ENCODE peak calls at places on chromosomes 13 and 19, in nine cellular contexts. F, H, R, Z, T, Y, W, J and U are unnamed samples.

GRCh38 chr13:49731766-49732165 is 40.5 kb upstream of the EBPL start:
- DNase-seq in T (no peak), Z (no peak), Y (no peak), H (no peak), J (no peak), W (peak), F (no peak), R (no peak), U (no peak)

GRCh38 chr19:52992109-52993004 is 21.4 kb upstream of the ERVV-1 start:
- DNase-seq in F (peak), Y (no peak), T (no peak), J (no peak), Z (peak), H (no peak), W (peak), R (peak), U (peak)

GRCh38 chr13:26656919-26657318 is 99.4 kb downstream of the WASF3 start:
- DNase-seq in W (no peak), F (no peak), Z (no peak), J (no peak), Y (no peak), R (no peak), T (no peak), H (no peak), U (no peak)

GRCh38 chr13:76016799-76017198 is 380.7 kb downstream of the LMO7 start:
- DNase-seq in H (no peak), Y (no peak), J (no peak), W (peak), T (no peak), R (no peak), F (peak), Z (peak), U (peak)

GRCh38 chr13:30103161-30103858 is 204.0 kb downstream of the KATNAL1 start:
- DNase-seq in R (no peak), Y (no peak), F (no peak), T (no peak), H (no peak), Z (no peak), W (peak), J (no peak), U (no peak)

GRCh38 chr13:74114202-74114601 is 20.0 kb downstream of the KLF12 start:
- DNase-seq in W (peak), R (no peak), Y (no peak), T (no peak), J (no peak), F (no peak), H (no peak), Z (no peak), U (no peak)

GRCh38 chr13:30702006-30702405 is 33.3 kb upstream of the ALOX5AP start:
- DNase-seq in Y (no peak), H (no peak), T (no peak), J (no peak), Z (no peak), W (no peak), F (no peak), R (no peak), U (no peak)

GRCh38 chr19:9065457-9066014 is 21.3 kb upstream of the OR1M1 start:
- DNase-seq in J (no peak), F (no peak), Z (no peak), T (no peak), R (no peak), Y (no peak), H (no peak), W (no peak), U (no peak)

GRCh38 chr19:48963371-48964204 is 1.5 kb upstream of the FTL start:
- DNase-seq in R (peak), H (peak), F (peak), Y (peak), T (peak), W (peak), J (no peak), Z (peak), U (peak)

GRCh38 chr19:18775586-18776287 is 15.4 kb downstream of the COMP start:
- DNase-seq in Z (no peak), W (peak), R (no peak), Y (no peak), H (no peak), F (no peak), T (no peak), J (no peak), U (no peak)

GRCh38 chr19:44684892-44685847 is 13.8 kb upstream of the CEACAM16 start:
- DNase-seq in Y (no peak), Z (peak), F (peak), W (peak), T (no peak), R (peak), J (no peak), H (no peak), U (peak)

GRCh38 chr13:73254827-73255226 is 196.0 kb downstream of the KLF5 start:
- DNase-seq in Z (no peak), J (no peak), H (no peak), R (no peak), Y (no peak), T (no peak), F (no peak), W (peak), U (no peak)

GRCh38 chr13:54637377-54637776 is 1608.8 kb downstream of the OLFM4 start:
- DNase-seq in Y (no peak), F (no peak), T (no peak), W (no peak), H (no peak), J (no peak), Z (no peak), R (no peak), U (peak)

GRCh38 chr19:6065685-6066365 is 44.5 kb downstream of the RFX2 start:
- DNase-seq in R (peak), J (peak), Z (peak), T (peak), Y (no peak), F (peak), H (peak), W (no peak), U (peak)

GRCh38 chr13:98548230-98548629 is 28.7 kb downstream of the STK24 start:
- DNase-seq in W (peak), H (no peak), R (no peak), T (no peak), Z (no peak), F (no peak), Y (no peak), J (no peak), U (no peak)

GRCh38 chr13:28339419-28339818 is 155.5 kb downstream of the FLT1 start:
- DNase-seq in T (no peak), Z (no peak), W (peak), R (no peak), Y (no peak), F (no peak), J (no peak), H (no peak), U (no peak)

GRCh38 chr19:43469160-43469480 is 3.7 kb upstream of the LYPD3 start:
- DNase-seq in R (no peak), T (no peak), J (no peak), F (no peak), H (no peak), Z (no peak), Y (no peak), W (no peak), U (no peak)

GRCh38 chr19:6233827-6234511 is 45.8 kb downstream of the MLLT1 start:
- DNase-seq in Y (no peak), T (no peak), R (peak), H (no peak), W (no peak), J (no peak), Z (no peak), F (no peak), U (no peak)

GRCh38 chr13:107205318-107206112 is 637.6 kb upstream of the ARGLU1 start:
- DNase-seq in W (peak), T (peak), F (peak), Y (peak), R (peak), H (peak), J (peak), Z (peak), U (peak)

GRCh38 chr19:41219924-41220567 is 1.0 kb downstream of the AXL start:
- DNase-seq in R (peak), F (peak), Z (no peak), H (no peak), W (peak), J (no peak), Y (no peak), T (no peak), U (peak)

GRCh38 chr13:33793726-33794125 is 24.2 kb upstream of the RFC3 start:
- DNase-seq in Y (no peak), W (no peak), R (no peak), F (no peak), H (no peak), Z (no peak), J (no peak), T (no peak), U (no peak)

GRCh38 chr19:33767898-33768413 is 28.7 kb upstream of the KCTD15 start:
- DNase-seq in W (no peak), J (no peak), H (no peak), R (no peak), Y (peak), T (no peak), F (no peak), Z (peak), U (peak)

GRCh38 chr13:45512148-45512498 is 47.4 kb downstream of the COG3 start:
- DNase-seq in Y (no peak), Z (no peak), W (no peak), R (no peak), T (no peak), F (no peak), H (no peak), J (no peak), U (no peak)

GRCh38 chr13:99382428-99383133 is 75.4 kb upstream of the GPR183 start:
- DNase-seq in Z (peak), R (no peak), J (no peak), F (peak), W (no peak), H (peak), T (no peak), Y (no peak), U (no peak)

GRCh38 chr13:46721054-46721453 is 75.9 kb downstream of the ESD start:
- DNase-seq in F (peak), T (peak), W (peak), Y (peak), H (peak), J (no peak), R (no peak), Z (peak), U (peak)